ENCODE peak calls at places on chromosomes 12 and 14, in nine cellular contexts. One of them, this sample, is unnamed.

GRCh38 chr12:54935235-54935951 is 49.2 kb downstream of the TESPA1 start:
- DNase-seq in activated CD8-positive, alpha-beta T cell treated with anti-CD3 and anti-CD28 coated beads, Interleukin-2, amount 10 ng/mL, durations not matched to agents 7 days and 5 days: peak
- DNase-seq in neural crest cell: no peak
- DNase-seq in GM20000: peak
- DNase-seq in EL: peak
- DNase-seq in NCI-H748 treated with DMSO at 0.1 percent for 48 hours: no peak
- DNase-seq in iPS-NIHi11: no peak
- DNase-seq in stimulated activated CD4-positive, alpha-beta T cell treated with anti-CD3 and anti-CD28 coated beads, Interleukin-4, amount 100 ng/mL, for 1 hour: peak
- DNase-seq in HT1080: peak
- DNase-seq in this sample: peak

GRCh38 chr14:38882533-38882932 is 220.5 kb downstream of the SEC23A start:
- DNase-seq in neural crest cell: no peak
- DNase-seq in iPS-NIHi11: no peak
- DNase-seq in activated CD8-positive, alpha-beta T cell treated with anti-CD3 and anti-CD28 coated beads, Interleukin-2, amount 10 ng/mL, durations not matched to agents 7 days and 5 days: no peak
- DNase-seq in EL: no peak
- DNase-seq in stimulated activated CD4-positive, alpha-beta T cell treated with anti-CD3 and anti-CD28 coated beads, Interleukin-4, amount 100 ng/mL, for 1 hour: no peak
- DNase-seq in HT1080: no peak
- DNase-seq in GM20000: no peak
- DNase-seq in NCI-H748 treated with DMSO at 0.1 percent for 48 hours: no peak
- DNase-seq in this sample: no peak

GRCh38 chr12:111435661-111436201 is 30.0 kb downstream of the SH2B3 start:
- DNase-seq in GM20000: no peak
- DNase-seq in iPS-NIHi11: no peak
- DNase-seq in HT1080: peak
- DNase-seq in NCI-H748 treated with DMSO at 0.1 percent for 48 hours: no peak
- DNase-seq in neural crest cell: no peak
- DNase-seq in activated CD8-positive, alpha-beta T cell treated with anti-CD3 and anti-CD28 coated beads, Interleukin-2, amount 10 ng/mL, durations not matched to agents 7 days and 5 days: peak
- DNase-seq in stimulated activated CD4-positive, alpha-beta T cell treated with anti-CD3 and anti-CD28 coated beads, Interleukin-4, amount 100 ng/mL, for 1 hour: no peak
- DNase-seq in EL: no peak
- DNase-seq in this sample: no peak

GRCh38 chr14:90446405-90446804 is 49.6 kb downstream of the CALM1 start:
- DNase-seq in HT1080: no peak
- DNase-seq in NCI-H748 treated with DMSO at 0.1 percent for 48 hours: no peak
- DNase-seq in activated CD8-positive, alpha-beta T cell treated with anti-CD3 and anti-CD28 coated beads, Interleukin-2, amount 10 ng/mL, durations not matched to agents 7 days and 5 days: no peak
- DNase-seq in EL: no peak
- DNase-seq in stimulated activated CD4-positive, alpha-beta T cell treated with anti-CD3 and anti-CD28 coated beads, Interleukin-4, amount 100 ng/mL, for 1 hour: no peak
- DNase-seq in iPS-NIHi11: no peak
- DNase-seq in neural crest cell: no peak
- DNase-seq in GM20000: no peak
- DNase-seq in this sample: no peak

GRCh38 chr12:120267736-120268135 is 2.2 kb upstream of the PXN start:
- DNase-seq in stimulated activated CD4-positive, alpha-beta T cell treated with anti-CD3 and anti-CD28 coated beads, Interleukin-4, amount 100 ng/mL, for 1 hour: no peak
- DNase-seq in neural crest cell: no peak
- DNase-seq in EL: no peak
- DNase-seq in GM20000: no peak
- DNase-seq in NCI-H748 treated with DMSO at 0.1 percent for 48 hours: no peak
- DNase-seq in HT1080: no peak
- DNase-seq in activated CD8-positive, alpha-beta T cell treated with anti-CD3 and anti-CD28 coated beads, Interleukin-2, amount 10 ng/mL, durations not matched to agents 7 days and 5 days: no peak
- DNase-seq in iPS-NIHi11: no peak
- DNase-seq in this sample: no peak

GRCh38 chr14:45135181-45135580 is 549 bp upstream of the FANCM start:
- DNase-seq in NCI-H748 treated with DMSO at 0.1 percent for 48 hours: peak
- DNase-seq in activated CD8-positive, alpha-beta T cell treated with anti-CD3 and anti-CD28 coated beads, Interleukin-2, amount 10 ng/mL, durations not matched to agents 7 days and 5 days: no peak
- DNase-seq in GM20000: no peak
- DNase-seq in EL: peak
- DNase-seq in HT1080: peak
- DNase-seq in neural crest cell: peak
- DNase-seq in stimulated activated CD4-positive, alpha-beta T cell treated with anti-CD3 and anti-CD28 coated beads, Interleukin-4, amount 100 ng/mL, for 1 hour: no peak
- DNase-seq in iPS-NIHi11: no peak
- DNase-seq in this sample: no peak

GRCh38 chr12:94994312-94994711 is 9.2 kb downstream of the NDUFA12 start:
- DNase-seq in iPS-NIHi11: no peak
- DNase-seq in stimulated activated CD4-positive, alpha-beta T cell treated with anti-CD3 and anti-CD28 coated beads, Interleukin-4, amount 100 ng/mL, for 1 hour: no peak
- DNase-seq in activated CD8-positive, alpha-beta T cell treated with anti-CD3 and anti-CD28 coated beads, Interleukin-2, amount 10 ng/mL, durations not matched to agents 7 days and 5 days: no peak
- DNase-seq in GM20000: no peak
- DNase-seq in EL: peak
- DNase-seq in neural crest cell: no peak
- DNase-seq in NCI-H748 treated with DMSO at 0.1 percent for 48 hours: no peak
- DNase-seq in HT1080: peak
- DNase-seq in this sample: peak

GRCh38 chr12:17030338-17030737 is 424.4 kb upstream of the LMO3 start:
- DNase-seq in activated CD8-positive, alpha-beta T cell treated with anti-CD3 and anti-CD28 coated beads, Interleukin-2, amount 10 ng/mL, durations not matched to agents 7 days and 5 days: no peak
- DNase-seq in GM20000: no peak
- DNase-seq in neural crest cell: no peak
- DNase-seq in stimulated activated CD4-positive, alpha-beta T cell treated with anti-CD3 and anti-CD28 coated beads, Interleukin-4, amount 100 ng/mL, for 1 hour: no peak
- DNase-seq in iPS-NIHi11: no peak
- DNase-seq in HT1080: no peak
- DNase-seq in EL: no peak
- DNase-seq in NCI-H748 treated with DMSO at 0.1 percent for 48 hours: peak
- DNase-seq in this sample: no peak

GRCh38 chr12:47021298-47021697 is 58.1 kb upstream of the PCED1B start:
- DNase-seq in activated CD8-positive, alpha-beta T cell treated with anti-CD3 and anti-CD28 coated beads, Interleukin-2, amount 10 ng/mL, durations not matched to agents 7 days and 5 days: peak
- DNase-seq in neural crest cell: peak
- DNase-seq in iPS-NIHi11: peak
- DNase-seq in HT1080: peak
- DNase-seq in GM20000: peak
- DNase-seq in NCI-H748 treated with DMSO at 0.1 percent for 48 hours: peak
- DNase-seq in EL: peak
- DNase-seq in stimulated activated CD4-positive, alpha-beta T cell treated with anti-CD3 and anti-CD28 coated beads, Interleukin-4, amount 100 ng/mL, for 1 hour: no peak
- DNase-seq in this sample: no peak

GRCh38 chr14:59238242-59238641 is 49.8 kb downstream of the DAAM1 start:
- DNase-seq in HT1080: no peak
- DNase-seq in NCI-H748 treated with DMSO at 0.1 percent for 48 hours: no peak
- DNase-seq in iPS-NIHi11: no peak
- DNase-seq in GM20000: no peak
- DNase-seq in activated CD8-positive, alpha-beta T cell treated with anti-CD3 and anti-CD28 coated beads, Interleukin-2, amount 10 ng/mL, durations not matched to agents 7 days and 5 days: no peak
- DNase-seq in neural crest cell: no peak
- DNase-seq in stimulated activated CD4-positive, alpha-beta T cell treated with anti-CD3 and anti-CD28 coated beads, Interleukin-4, amount 100 ng/mL, for 1 hour: no peak
- DNase-seq in EL: no peak
- DNase-seq in this sample: no peak

GRCh38 chr14:99035268-99035667 is 236.7 kb downstream of the BCL11B start:
- DNase-seq in iPS-NIHi11: no peak
- DNase-seq in NCI-H748 treated with DMSO at 0.1 percent for 48 hours: no peak
- DNase-seq in neural crest cell: no peak
- DNase-seq in activated CD8-positive, alpha-beta T cell treated with anti-CD3 and anti-CD28 coated beads, Interleukin-2, amount 10 ng/mL, durations not matched to agents 7 days and 5 days: no peak
- DNase-seq in EL: no peak
- DNase-seq in stimulated activated CD4-positive, alpha-beta T cell treated with anti-CD3 and anti-CD28 coated beads, Interleukin-4, amount 100 ng/mL, for 1 hour: no peak
- DNase-seq in HT1080: no peak
- DNase-seq in GM20000: no peak
- DNase-seq in this sample: no peak

GRCh38 chr14:50387543-50387942 is 9.1 kb downstream of the CDKL1 start:
- DNase-seq in neural crest cell: no peak
- DNase-seq in activated CD8-positive, alpha-beta T cell treated with anti-CD3 and anti-CD28 coated beads, Interleukin-2, amount 10 ng/mL, durations not matched to agents 7 days and 5 days: no peak
- DNase-seq in iPS-NIHi11: no peak
- DNase-seq in stimulated activated CD4-positive, alpha-beta T cell treated with anti-CD3 and anti-CD28 coated beads, Interleukin-4, amount 100 ng/mL, for 1 hour: no peak
- DNase-seq in NCI-H748 treated with DMSO at 0.1 percent for 48 hours: no peak
- DNase-seq in GM20000: no peak
- DNase-seq in HT1080: no peak
- DNase-seq in EL: no peak
- DNase-seq in this sample: no peak

GRCh38 chr12:116726749-116727148 is 11.1 kb downstream of the SPRING1 start:
- DNase-seq in GM20000: no peak
- DNase-seq in activated CD8-positive, alpha-beta T cell treated with anti-CD3 and anti-CD28 coated beads, Interleukin-2, amount 10 ng/mL, durations not matched to agents 7 days and 5 days: no peak
- DNase-seq in stimulated activated CD4-positive, alpha-beta T cell treated with anti-CD3 and anti-CD28 coated beads, Interleukin-4, amount 100 ng/mL, for 1 hour: no peak
- DNase-seq in neural crest cell: no peak
- DNase-seq in NCI-H748 treated with DMSO at 0.1 percent for 48 hours: no peak
- DNase-seq in EL: no peak
- DNase-seq in iPS-NIHi11: no peak
- DNase-seq in HT1080: no peak
- DNase-seq in this sample: no peak

GRCh38 chr14:80982711-80983110 is 27.3 kb downstream of the TSHR start:
- DNase-seq in stimulated activated CD4-positive, alpha-beta T cell treated with anti-CD3 and anti-CD28 coated beads, Interleukin-4, amount 100 ng/mL, for 1 hour: no peak
- DNase-seq in HT1080: no peak
- DNase-seq in GM20000: no peak
- DNase-seq in neural crest cell: no peak
- DNase-seq in EL: no peak
- DNase-seq in NCI-H748 treated with DMSO at 0.1 percent for 48 hours: no peak
- DNase-seq in activated CD8-positive, alpha-beta T cell treated with anti-CD3 and anti-CD28 coated beads, Interleukin-2, amount 10 ng/mL, durations not matched to agents 7 days and 5 days: no peak
- DNase-seq in iPS-NIHi11: no peak
- DNase-seq in this sample: no peak

GRCh38 chr14:100486025-100486828 is 101.0 kb downstream of the BEGAIN start:
- DNase-seq in EL: peak
- DNase-seq in neural crest cell: peak
- DNase-seq in iPS-NIHi11: peak
- DNase-seq in stimulated activated CD4-positive, alpha-beta T cell treated with anti-CD3 and anti-CD28 coated beads, Interleukin-4, amount 100 ng/mL, for 1 hour: peak
- DNase-seq in NCI-H748 treated with DMSO at 0.1 percent for 48 hours: peak
- DNase-seq in HT1080: peak
- DNase-seq in GM20000: peak
- DNase-seq in activated CD8-positive, alpha-beta T cell treated with anti-CD3 and anti-CD28 coated beads, Interleukin-2, amount 10 ng/mL, durations not matched to agents 7 days and 5 days: peak
- DNase-seq in this sample: no peak

GRCh38 chr12:120110550-120111501 is 5.7 kb downstream of the RAB35 start:
- DNase-seq in neural crest cell: no peak
- DNase-seq in GM20000: peak
- DNase-seq in stimulated activated CD4-positive, alpha-beta T cell treated with anti-CD3 and anti-CD28 coated beads, Interleukin-4, amount 100 ng/mL, for 1 hour: peak
- DNase-seq in HT1080: no peak
- DNase-seq in activated CD8-positive, alpha-beta T cell treated with anti-CD3 and anti-CD28 coated beads, Interleukin-2, amount 10 ng/mL, durations not matched to agents 7 days and 5 days: peak
- DNase-seq in NCI-H748 treated with DMSO at 0.1 percent for 48 hours: no peak
- DNase-seq in iPS-NIHi11: peak
- DNase-seq in EL: no peak
- DNase-seq in this sample: no peak

GRCh38 chr14:94022532-94023411 is 3.4 kb upstream of the OTUB2 start:
- DNase-seq in iPS-NIHi11: no peak
- DNase-seq in neural crest cell: no peak
- DNase-seq in EL: no peak
- DNase-seq in activated CD8-positive, alpha-beta T cell treated with anti-CD3 and anti-CD28 coated beads, Interleukin-2, amount 10 ng/mL, durations not matched to agents 7 days and 5 days: no peak
- DNase-seq in stimulated activated CD4-positive, alpha-beta T cell treated with anti-CD3 and anti-CD28 coated beads, Interleukin-4, amount 100 ng/mL, for 1 hour: no peak
- DNase-seq in GM20000: no peak
- DNase-seq in NCI-H748 treated with DMSO at 0.1 percent for 48 hours: no peak
- DNase-seq in HT1080: no peak
- DNase-seq in this sample: no peak

GRCh38 chr12:75964150-75964549 is 67.4 kb downstream of the PHLDA1 start:
- DNase-seq in iPS-NIHi11: no peak
- DNase-seq in stimulated activated CD4-positive, alpha-beta T cell treated with anti-CD3 and anti-CD28 coated beads, Interleukin-4, amount 100 ng/mL, for 1 hour: no peak
- DNase-seq in activated CD8-positive, alpha-beta T cell treated with anti-CD3 and anti-CD28 coated beads, Interleukin-2, amount 10 ng/mL, durations not matched to agents 7 days and 5 days: peak
- DNase-seq in GM20000: peak
- DNase-seq in neural crest cell: no peak
- DNase-seq in HT1080: no peak
- DNase-seq in NCI-H748 treated with DMSO at 0.1 percent for 48 hours: no peak
- DNase-seq in EL: no peak
- DNase-seq in this sample: no peak

GRCh38 chr14:90140298-90140955 is 78.6 kb downstream of the KCNK13 start:
- DNase-seq in HT1080: peak
- DNase-seq in NCI-H748 treated with DMSO at 0.1 percent for 48 hours: peak
- DNase-seq in stimulated activated CD4-positive, alpha-beta T cell treated with anti-CD3 and anti-CD28 coated beads, Interleukin-4, amount 100 ng/mL, for 1 hour: no peak
- DNase-seq in iPS-NIHi11: peak
- DNase-seq in EL: peak
- DNase-seq in neural crest cell: no peak
- DNase-seq in GM20000: no peak
- DNase-seq in activated CD8-positive, alpha-beta T cell treated with anti-CD3 and anti-CD28 coated beads, Interleukin-2, amount 10 ng/mL, durations not matched to agents 7 days and 5 days: no peak
- DNase-seq in this sample: peak

This sample was measured in kidney epithelial cell.